ENCODE peak calls at places on chromosome 2, in nine cellular contexts. O, Z, A, H, B, I, F, P and J are unnamed samples.

GRCh38 chr2:219592721-219593120 is 4.9 kb upstream of the STK11IP start:
- DNase-seq in P (no peak), A (no peak), I (no peak), H (no peak), B (no peak), F (no peak), O (no peak), Z (no peak), J (no peak)

GRCh38 chr2:208619993-208620392 is 213.4 kb downstream of the PTH2R start:
- DNase-seq in Z (no peak), P (no peak), A (no peak), H (no peak), B (no peak), O (no peak), I (no peak), F (no peak), J (no peak)

GRCh38 chr2:215828528-215829184 is 184.7 kb downstream of the MREG start:
- DNase-seq in H (peak; percentile 61), I (no peak), F (peak; percentile 43), O (no peak), B (no peak), A (no peak), Z (peak; percentile 3), P (no peak), J (peak; percentile 69)

GRCh38 chr2:191501390-191502168 is 176.4 kb upstream of the NABP1 start:
- DNase-seq in I (no peak), P (no peak), H (peak; percentile 1), F (no peak), O (no peak), B (no peak), A (no peak), Z (no peak), J (no peak)

GRCh38 chr2:16713011-16713423 is 47.4 kb upstream of the CYRIA start:
- DNase-seq in P (no peak), A (no peak), Z (no peak), I (no peak), O (no peak), F (no peak), H (no peak), B (no peak), J (no peak)

GRCh38 chr2:205685314-205686230 is 3.3 kb downstream of the NRP2 start:
- DNase-seq in O (no peak), I (peak; percentile 53), A (no peak), F (peak; percentile 29), B (no peak), H (no peak), P (no peak), Z (no peak), J (no peak)

GRCh38 chr2:106120432-106120831 is 73.7 kb downstream of the UXS1 start:
- DNase-seq in F (no peak), A (no peak), O (no peak), P (no peak), Z (no peak), B (no peak), H (no peak), I (no peak), J (no peak)

GRCh38 chr2:175432021-175432420 is 250.5 kb upstream of the ATP5MC3 start:
- DNase-seq in F (no peak), A (peak; percentile 6), O (no peak), B (no peak), H (peak; percentile 84), I (no peak), Z (no peak), P (no peak), J (no peak)